ENCODE peak calls at places on chromosomes 2 and 18, in four cellular contexts. O is foreskin fibroblast, T is IMR-90, G is GM12878. W is an unnamed sample.

GRCh38 chr2:26572589-26572988 is 68.6 kb downstream of the CIB4 start:
- DNase-seq in O (no peak), G (no peak), T (no peak), W (no peak)

GRCh38 chr2:130766037-130766436 is 10.7 kb downstream of the AMER3 start:
- DNase-seq in T (no peak), G (no peak), O (no peak), W (no peak)

GRCh38 chr18:33316146-33316587 is 124.4 kb downstream of the CCDC178 start:
- DNase-seq in O (no peak), T (no peak), G (no peak), W (no peak)

GRCh38 chr2:192735467-192735866 is 540.7 kb upstream of the TMEFF2 start:
- DNase-seq in T (no peak), G (no peak), O (no peak), W (no peak)

GRCh38 chr2:111652681-111653080 is 231.3 kb downstream of the ANAPC1 start:
- DNase-seq in G (no peak), O (no peak), T (no peak), W (no peak)

GRCh38 chr2:201643216-201643651 is at the start of gene TMEM237:
- DNase-seq in O (no peak), T (peak), G (no peak), W (peak)

GRCh38 chr2:112924348-112924747 is 13.4 kb downstream of the IL37 start:
- DNase-seq in G (no peak), O (no peak), T (no peak), W (no peak)

GRCh38 chr18:52700757-52701156 is 360.8 kb downstream of the DCC start:
- DNase-seq in O (no peak), T (no peak), G (no peak), W (no peak)

GRCh38 chr2:177535968-177536514 is 143.5 kb downstream of the AGPS start:
- DNase-seq in T (no peak), O (no peak), G (no peak), W (no peak)

GRCh38 chr2:240435457-240435954 is at the start of gene GPC1:
- DNase-seq in O (peak), T (peak), G (no peak), W (peak)

GRCh38 chr2:28648147-28648546 is 103.5 kb upstream of the PPP1CB start:
- DNase-seq in G (no peak), T (no peak), O (no peak), W (no peak)

GRCh38 chr2:143685439-143686078 is 556.3 kb downstream of the ARHGAP15 start:
- DNase-seq in T (no peak), O (no peak), G (no peak), W (no peak)

GRCh38 chr2:8575011-8575750 is 106.7 kb upstream of the ID2 start:
- DNase-seq in T (peak), O (no peak), G (no peak), W (no peak)

GRCh38 chr18:35502062-35502461 is 4.3 kb upstream of the INO80C start:
- DNase-seq in G (no peak), O (no peak), T (no peak), W (no peak)

GRCh38 chr2:201484805-201485204 is 33.3 kb downstream of the STRADB start:
- DNase-seq in T (no peak), G (no peak), O (peak), W (no peak)

GRCh38 chr2:52934354-52934898 is 833.2 kb upstream of the CHAC2 start:
- DNase-seq in T (peak), G (peak), O (peak), W (no peak)

GRCh38 chr2:8154936-8155335 is 526.9 kb upstream of the ID2 start:
- DNase-seq in O (peak), T (peak), G (no peak), W (peak)

GRCh38 chr18:12686100-12686499 is 16.4 kb downstream of the CEP76 start:
- DNase-seq in G (no peak), T (peak), O (no peak), W (no peak)

GRCh38 chr18:10412933-10413332 is 41.5 kb upstream of the APCDD1 start:
- DNase-seq in O (no peak), G (no peak), T (no peak), W (no peak)

GRCh38 chr18:10353791-10354190 is 100.6 kb upstream of the APCDD1 start:
- DNase-seq in O (peak), G (no peak), T (peak), W (no peak)

GRCh38 chr2:127154396-127154795 is 47.4 kb upstream of the BIN1 start:
- DNase-seq in T (no peak), O (no peak), G (no peak), W (no peak)

GRCh38 chr2:97931118-97931850 is 64.5 kb downstream of the TMEM131 start:
- DNase-seq in O (no peak), T (no peak), G (no peak), W (peak)

GRCh38 chr2:203685789-203686433 is 20.5 kb upstream of the CD28 start:
- DNase-seq in G (no peak), O (no peak), T (no peak), W (no peak)

GRCh38 chr2:53170463-53170862 is 597.1 kb upstream of the CHAC2 start:
- DNase-seq in G (no peak), T (peak), O (no peak), W (no peak)

GRCh38 chr2:147330925-147331324 is 513.9 kb upstream of the ACVR2A start:
- DNase-seq in O (no peak), T (no peak), G (no peak), W (no peak)

GRCh38 chr2:162090109-162090508 is 16.1 kb upstream of the DPP4 start:
- DNase-seq in O (no peak), G (no peak), T (peak), W (no peak)

GRCh38 chr2:174678395-174678794 is 80.8 kb upstream of the WIPF1 start:
- DNase-seq in G (no peak), O (no peak), T (no peak), W (no peak)

GRCh38 chr18:6885992-6886823 is 156.7 kb downstream of the ARHGAP28 start:
- DNase-seq in T (peak), G (no peak), O (peak), W (no peak)

GRCh38 chr2:211486-212184 is 52.2 kb downstream of the SH3YL1 start:
- DNase-seq in O (no peak), G (no peak), T (no peak), W (no peak)

GRCh38 chr2:46365913-46366674 is 68.9 kb downstream of the EPAS1 start:
- DNase-seq in G (no peak), T (peak), O (no peak), W (no peak)

GRCh38 chr18:29311580-29311979 is 1134.7 kb upstream of the CDH2 start:
- DNase-seq in G (no peak), O (no peak), T (no peak), W (no peak)

GRCh38 chr2:236015171-236015570 is 153.0 kb downstream of the GBX2 start:
- DNase-seq in T (no peak), O (no peak), G (no peak), W (no peak)

GRCh38 chr18:76256897-76257500 is 238.0 kb downstream of the ZNF516 start:
- DNase-seq in O (peak), G (no peak), T (peak), W (no peak)

GRCh38 chr2:168584934-168585333 is 128.9 kb downstream of the CERS6 start:
- DNase-seq in T (no peak), O (no peak), G (no peak), W (no peak)

GRCh38 chr18:74590606-74591005 is 7.1 kb upstream of the ZNF407 start:
- DNase-seq in G (no peak), O (no peak), T (no peak), W (no peak)

GRCh38 chr18:79197531-79197930 is 128.3 kb downstream of the ATP9B start:
- DNase-seq in T (no peak), G (no peak), O (no peak), W (no peak)

GRCh38 chr18:21682276-21683051 is 22.1 kb downstream of the ABHD3 start:
- DNase-seq in T (peak), G (peak), O (peak), W (peak)

GRCh38 chr2:235216901-235217300 is 265.1 kb downstream of the SH3BP4 start:
- DNase-seq in G (no peak), O (no peak), T (peak), W (no peak)

GRCh38 chr2:203225423-203226039 is 13.3 kb upstream of the CYP20A1 start:
- DNase-seq in G (no peak), O (no peak), T (peak), W (no peak)

GRCh38 chr2:88055049-88055435 is 541 bp downstream of the KRCC1 start:
- DNase-seq in G (no peak), T (peak), O (no peak), W (no peak)

GRCh38 chr2:120346667-120347358 is 877 bp downstream of the INHBB start:
- DNase-seq in O (peak), T (peak), G (no peak), W (no peak)
- H3K4me3 ChIP-seq in O (peak), T (peak), G (no peak), W (no peak)

GRCh38 chr18:58401191-58401590 is 227.7 kb downstream of the ALPK2 start:
- DNase-seq in O (no peak), G (no peak), T (no peak), W (no peak)

GRCh38 chr18:58400337-58400885 is 228.5 kb downstream of the ALPK2 start:
- DNase-seq in T (no peak), O (peak), G (no peak), W (no peak)

GRCh38 chr18:58403799-58404455 is 225.0 kb downstream of the ALPK2 start:
- DNase-seq in O (no peak), G (no peak), T (no peak), W (no peak)

GRCh38 chr18:58402951-58403702 is 225.8 kb downstream of the ALPK2 start:
- DNase-seq in O (no peak), T (no peak), G (no peak), W (no peak)

DNA sequence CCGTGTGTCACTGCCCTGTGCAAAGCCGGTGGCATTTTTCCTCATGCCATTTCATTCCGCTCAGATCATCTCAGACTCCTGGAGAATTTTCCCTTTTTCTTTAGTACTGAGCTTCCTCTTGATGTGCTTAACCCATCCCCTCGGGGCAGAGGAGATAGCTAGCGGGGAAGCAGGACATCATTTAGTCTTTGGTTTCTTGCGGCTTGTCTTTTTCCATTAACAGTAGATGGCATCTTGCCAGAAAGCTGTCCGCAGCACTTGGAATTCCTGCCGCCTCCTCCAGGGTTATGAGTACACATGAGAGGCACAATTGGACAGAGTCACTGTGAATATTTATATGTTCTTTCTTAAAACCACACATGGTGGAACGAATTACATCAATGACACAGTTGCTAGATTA is 226.6 kb downstream of the ALPK2 start:
- DNase-seq in G (no peak), O (no peak), T (no peak), W (no peak)
- TF ChIP-seq CTCF in G (no peak), O (no peak), T (no peak), W (no peak)

GRCh38 chr2:148515170-148515569 is 129.4 kb upstream of the EPC2 start:
- DNase-seq in O (no peak), G (no peak), T (no peak), W (no peak)
- H3K4me3 ChIP-seq in O (no peak), G (no peak), T (no peak), W (no peak)

GRCh38 chr18:27750014-27750413 is 426.9 kb downstream of the CDH2 start:
- DNase-seq in O (no peak), G (no peak), T (peak), W (no peak)
- TF ChIP-seq CTCF in O (peak), G (peak), T (peak), W (peak)